ENCODE peak calls at places on chromosomes 1 and 21, in eight cellular contexts. One of them, this sample, is unnamed.

GRCh38 chr21:46041183-46041582 is 56.7 kb upstream of the COL6A2 start:
- DNase-seq in transverse colon: no peak
- DNase-seq in GM06990: no peak
- DNase-seq in AG09309: no peak
- DNase-seq in GM12865: no peak
- DNase-seq in lung: no peak
- DNase-seq in CD8-positive, alpha-beta T cell: no peak
- DNase-seq in cardiac fibroblast: no peak
- DNase-seq in this sample: no peak

GRCh38 chr1:16484931-16485330 is 29.2 kb downstream of the RNU1-1 start:
- DNase-seq in CD8-positive, alpha-beta T cell: no peak
- DNase-seq in AG09309: no peak
- DNase-seq in GM12865: no peak
- DNase-seq in cardiac fibroblast: no peak
- DNase-seq in GM06990: no peak
- DNase-seq in lung: no peak
- DNase-seq in transverse colon: no peak
- DNase-seq in this sample: no peak

GRCh38 chr1:175713386-175713785 is 30.0 kb downstream of the TNR start:
- DNase-seq in CD8-positive, alpha-beta T cell: no peak
- DNase-seq in GM06990: no peak
- DNase-seq in lung: no peak
- DNase-seq in transverse colon: no peak
- DNase-seq in GM12865: no peak
- DNase-seq in cardiac fibroblast: no peak
- DNase-seq in AG09309: no peak
- DNase-seq in this sample: no peak

GRCh38 chr1:119885903-119886783 is 10.2 kb downstream of the ADAM30 start:
- DNase-seq in transverse colon: peak
- DNase-seq in cardiac fibroblast: peak
- DNase-seq in GM12865: peak
- DNase-seq in AG09309: no peak
- DNase-seq in lung: peak
- DNase-seq in CD8-positive, alpha-beta T cell: peak
- DNase-seq in GM06990: no peak
- DNase-seq in this sample: no peak

GRCh38 chr21:46667191-46667734 is 31.8 kb downstream of the PRMT2 start:
- DNase-seq in GM12865: peak
- DNase-seq in GM06990: no peak
- DNase-seq in CD8-positive, alpha-beta T cell: no peak
- DNase-seq in AG09309: no peak
- DNase-seq in lung: no peak
- DNase-seq in cardiac fibroblast: peak
- DNase-seq in transverse colon: no peak
- DNase-seq in this sample: no peak

GRCh38 chr21:45571641-45572040 is 29.4 kb upstream of the SLC19A1 start:
- DNase-seq in GM12865: no peak
- DNase-seq in transverse colon: no peak
- DNase-seq in cardiac fibroblast: no peak
- DNase-seq in CD8-positive, alpha-beta T cell: no peak
- DNase-seq in GM06990: no peak
- DNase-seq in AG09309: no peak
- DNase-seq in lung: no peak
- DNase-seq in this sample: no peak

GRCh38 chr1:92365378-92366044 is 66.7 kb downstream of the RPAP2 start:
- DNase-seq in AG09309: no peak
- DNase-seq in cardiac fibroblast: no peak
- DNase-seq in GM06990: no peak
- DNase-seq in transverse colon: no peak
- DNase-seq in GM12865: peak
- DNase-seq in CD8-positive, alpha-beta T cell: no peak
- DNase-seq in lung: no peak
- DNase-seq in this sample: no peak

GRCh38 chr1:63127376-63127775 is 195.0 kb upstream of the FOXD3 start:
- DNase-seq in lung: no peak
- DNase-seq in CD8-positive, alpha-beta T cell: no peak
- DNase-seq in GM06990: no peak
- DNase-seq in AG09309: no peak
- DNase-seq in GM12865: no peak
- DNase-seq in cardiac fibroblast: no peak
- DNase-seq in transverse colon: no peak
- DNase-seq in this sample: no peak

GRCh38 chr1:89780721-89781120 is 40.1 kb upstream of the LRRC8D start:
- DNase-seq in cardiac fibroblast: peak
- DNase-seq in GM12865: peak
- DNase-seq in GM06990: peak
- DNase-seq in transverse colon: no peak
- DNase-seq in CD8-positive, alpha-beta T cell: no peak
- DNase-seq in AG09309: peak
- DNase-seq in lung: no peak
- DNase-seq in this sample: no peak

GRCh38 chr1:53766766-53767409 is 27.9 kb upstream of the GLIS1 start:
- DNase-seq in GM12865: no peak
- DNase-seq in cardiac fibroblast: peak
- DNase-seq in GM06990: no peak
- DNase-seq in lung: no peak
- DNase-seq in transverse colon: no peak
- DNase-seq in CD8-positive, alpha-beta T cell: no peak
- DNase-seq in AG09309: no peak
- DNase-seq in this sample: no peak

GRCh38 chr1:63882048-63882704 is 108.4 kb downstream of the ROR1 start:
- DNase-seq in cardiac fibroblast: no peak
- DNase-seq in transverse colon: no peak
- DNase-seq in GM06990: no peak
- DNase-seq in AG09309: no peak
- DNase-seq in GM12865: no peak
- DNase-seq in lung: no peak
- DNase-seq in CD8-positive, alpha-beta T cell: no peak
- DNase-seq in this sample: no peak

GRCh38 chr1:221741364-221741970 is 422 bp downstream of the DUSP10 start:
- DNase-seq in AG09309: no peak
- DNase-seq in transverse colon: peak
- DNase-seq in cardiac fibroblast: no peak
- DNase-seq in lung: peak
- DNase-seq in GM12865: no peak
- DNase-seq in CD8-positive, alpha-beta T cell: no peak
- DNase-seq in GM06990: no peak
- DNase-seq in this sample: no peak

GRCh38 chr1:25549273-25550154 is 6.1 kb downstream of the LDLRAP1 start:
- DNase-seq in GM06990: peak
- DNase-seq in CD8-positive, alpha-beta T cell: peak
- DNase-seq in lung: peak
- DNase-seq in transverse colon: peak
- DNase-seq in AG09309: no peak
- DNase-seq in GM12865: peak
- DNase-seq in cardiac fibroblast: peak
- DNase-seq in this sample: no peak

GRCh38 chr1:43781574-43781973 is 74.2 kb downstream of the ST3GAL3 start:
- DNase-seq in AG09309: peak
- DNase-seq in lung: no peak
- DNase-seq in transverse colon: no peak
- DNase-seq in cardiac fibroblast: no peak
- DNase-seq in GM06990: no peak
- DNase-seq in GM12865: no peak
- DNase-seq in CD8-positive, alpha-beta T cell: no peak
- DNase-seq in this sample: no peak

GRCh38 chr1:207811920-207812720 is 60.3 kb downstream of the CD46 start:
- DNase-seq in transverse colon: no peak
- DNase-seq in GM06990: no peak
- DNase-seq in lung: peak
- DNase-seq in cardiac fibroblast: peak
- DNase-seq in GM12865: peak
- DNase-seq in CD8-positive, alpha-beta T cell: peak
- DNase-seq in AG09309: no peak
- DNase-seq in this sample: peak

GRCh38 chr1:55353709-55354620 is 138.8 kb upstream of the USP24 start:
- DNase-seq in lung: no peak
- DNase-seq in cardiac fibroblast: no peak
- DNase-seq in GM12865: peak
- DNase-seq in CD8-positive, alpha-beta T cell: no peak
- DNase-seq in transverse colon: no peak
- DNase-seq in AG09309: no peak
- DNase-seq in GM06990: no peak
- DNase-seq in this sample: no peak

GRCh38 chr21:38989745-38990423 is 184.2 kb downstream of the ETS2 start:
- DNase-seq in lung: no peak
- DNase-seq in GM06990: no peak
- DNase-seq in transverse colon: no peak
- DNase-seq in GM12865: no peak
- DNase-seq in cardiac fibroblast: peak
- DNase-seq in CD8-positive, alpha-beta T cell: no peak
- DNase-seq in AG09309: peak
- DNase-seq in this sample: no peak
- H3K4me3 ChIP-seq in lung: no peak
- H3K4me3 ChIP-seq in GM06990: no peak
- H3K4me3 ChIP-seq in transverse colon: no peak
- H3K4me3 ChIP-seq in GM12865: no peak
- H3K4me3 ChIP-seq in cardiac fibroblast: no peak
- H3K4me3 ChIP-seq in CD8-positive, alpha-beta T cell: no peak
- H3K4me3 ChIP-seq in AG09309: no peak
- H3K4me3 ChIP-seq in this sample: no peak

DNA sequence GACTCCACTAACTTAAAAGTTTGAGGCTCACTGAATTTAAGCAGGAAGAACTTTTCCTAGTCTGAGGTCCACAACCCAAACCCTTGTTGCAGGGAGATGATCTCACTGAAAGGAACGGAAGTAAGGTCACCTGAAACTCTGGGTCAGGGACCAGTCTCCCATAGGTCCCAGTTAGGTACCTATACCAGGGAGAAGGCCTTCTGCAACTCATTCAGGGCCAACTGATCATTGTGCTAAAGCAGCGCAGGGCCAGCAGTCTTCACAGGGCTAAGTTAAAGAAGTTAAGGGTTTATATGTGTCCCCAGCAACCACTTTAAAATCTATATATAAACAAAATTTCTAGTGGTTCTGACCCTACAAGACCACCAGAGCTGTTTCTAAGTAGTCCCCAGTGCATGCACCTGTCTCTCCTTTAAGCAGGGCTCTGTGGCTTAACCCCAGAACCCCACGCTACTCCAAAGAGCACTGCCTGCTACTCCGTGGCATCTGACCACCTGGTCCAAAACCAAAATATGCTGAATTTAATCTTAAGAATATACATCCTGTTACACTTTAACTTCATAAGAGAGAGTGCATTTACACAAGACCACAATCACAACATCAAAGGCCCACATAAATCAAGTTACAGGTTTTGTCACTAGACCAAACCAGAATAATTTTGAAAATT is 2.8 kb downstream of the SRSF10 start:
- DNase-seq in AG09309: no peak
- DNase-seq in transverse colon: no peak
- DNase-seq in lung: no peak
- DNase-seq in GM06990: no peak
- DNase-seq in GM12865: no peak
- DNase-seq in CD8-positive, alpha-beta T cell: no peak
- DNase-seq in cardiac fibroblast: no peak
- DNase-seq in this sample: no peak
- H3K4me3 ChIP-seq in AG09309: no peak
- H3K4me3 ChIP-seq in transverse colon: no peak
- H3K4me3 ChIP-seq in lung: no peak
- H3K4me3 ChIP-seq in GM06990: peak
- H3K4me3 ChIP-seq in GM12865: peak
- H3K4me3 ChIP-seq in CD8-positive, alpha-beta T cell: no peak
- H3K4me3 ChIP-seq in cardiac fibroblast: no peak
- H3K4me3 ChIP-seq in this sample: no peak

DNA sequence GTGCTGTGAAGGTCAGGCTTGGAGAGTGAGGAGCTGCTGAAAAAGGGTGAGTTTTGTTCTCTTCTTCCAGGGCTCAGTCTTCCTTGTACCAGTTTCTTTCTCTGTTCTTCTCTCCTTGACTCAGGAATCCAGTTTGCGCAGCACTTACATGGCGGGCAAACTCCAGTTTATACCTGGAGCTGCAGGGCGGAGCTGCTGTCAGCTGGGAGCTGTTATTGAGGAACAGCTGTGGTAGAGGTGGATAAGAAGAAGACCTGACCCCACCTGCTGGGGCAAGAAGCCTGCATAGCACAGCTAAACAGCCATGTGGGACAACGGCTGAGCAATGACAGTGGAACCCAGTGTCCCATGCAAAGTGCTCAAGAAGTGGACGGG is 46.2 kb downstream of the GALNT2 start:
- DNase-seq in GM12865: no peak
- DNase-seq in GM06990: no peak
- DNase-seq in transverse colon: no peak
- DNase-seq in lung: no peak
- DNase-seq in CD8-positive, alpha-beta T cell: no peak
- DNase-seq in cardiac fibroblast: no peak
- DNase-seq in AG09309: no peak
- DNase-seq in this sample: no peak
- H3K4me3 ChIP-seq in GM12865: no peak
- H3K4me3 ChIP-seq in GM06990: no peak
- H3K4me3 ChIP-seq in transverse colon: no peak
- H3K4me3 ChIP-seq in lung: no peak
- H3K4me3 ChIP-seq in CD8-positive, alpha-beta T cell: no peak
- H3K4me3 ChIP-seq in cardiac fibroblast: no peak
- H3K4me3 ChIP-seq in AG09309: no peak
- H3K4me3 ChIP-seq in this sample: no peak

GRCh38 chr1:12485231-12486172 is 132.5 kb downstream of the DHRS3 start:
- DNase-seq in cardiac fibroblast: no peak
- DNase-seq in lung: no peak
- DNase-seq in transverse colon: no peak
- DNase-seq in GM12865: no peak
- DNase-seq in GM06990: no peak
- DNase-seq in AG09309: no peak
- DNase-seq in CD8-positive, alpha-beta T cell: no peak
- DNase-seq in this sample: no peak
- H3K4me3 ChIP-seq in cardiac fibroblast: no peak
- H3K4me3 ChIP-seq in lung: no peak
- H3K4me3 ChIP-seq in transverse colon: no peak
- H3K4me3 ChIP-seq in GM12865: no peak
- H3K4me3 ChIP-seq in GM06990: no peak
- H3K4me3 ChIP-seq in AG09309: no peak
- H3K4me3 ChIP-seq in CD8-positive, alpha-beta T cell: no peak
- H3K4me3 ChIP-seq in this sample: no peak

GRCh38 chr1:30029677-30030076 is 693.7 kb downstream of the MATN1 start:
- DNase-seq in GM06990: no peak
- DNase-seq in lung: no peak
- DNase-seq in transverse colon: no peak
- DNase-seq in GM12865: no peak
- DNase-seq in CD8-positive, alpha-beta T cell: no peak
- DNase-seq in cardiac fibroblast: no peak
- DNase-seq in AG09309: no peak
- DNase-seq in this sample: peak
- H3K4me3 ChIP-seq in GM06990: no peak
- H3K4me3 ChIP-seq in lung: no peak
- H3K4me3 ChIP-seq in transverse colon: no peak
- H3K4me3 ChIP-seq in GM12865: no peak
- H3K4me3 ChIP-seq in CD8-positive, alpha-beta T cell: no peak
- H3K4me3 ChIP-seq in cardiac fibroblast: no peak
- H3K4me3 ChIP-seq in AG09309: no peak
- H3K4me3 ChIP-seq in this sample: no peak

This sample was measured in right atrium auricular region.